ENCODE peak calls at places on chromosomes 2 and 18, in six cellular contexts. Z is esophagus squamous epithelium, J is colonic mucosa, I is Panc1, F is dorsolateral prefrontal cortex, K is uterus. A is an unnamed sample.

GRCh38 chr2:197793456-197793855 is 8.3 kb upstream of the BOLL start:
- DNase-seq in Z (no peak), J (no peak), I (no peak), F (no peak), K (no peak), A (no peak)

GRCh38 chr2:235692076-235692475 is 198.2 kb downstream of the AGAP1 start:
- DNase-seq in Z (no peak), J (no peak), I (no peak), F (peak), K (no peak), A (no peak)

GRCh38 chr2:240339411-240340360 is 95.8 kb upstream of the GPC1 start:
- DNase-seq in Z (no peak), J (no peak), I (no peak), F (peak), K (no peak), A (no peak)

GRCh38 chr2:20229322-20230201 is 4.6 kb upstream of the SDC1 start:
- DNase-seq in Z (no peak), J (peak), I (no peak), F (no peak), K (no peak), A (no peak)

GRCh38 chr2:190563109-190563508 is 28.6 kb upstream of the NEMP2 start:
- DNase-seq in Z (no peak), J (no peak), I (no peak), F (no peak), K (no peak), A (no peak)

GRCh38 chr2:66813525-66813924 is 378.6 kb downstream of the MEIS1 start:
- DNase-seq in Z (no peak), J (no peak), I (no peak), F (no peak), K (no peak), A (no peak)

GRCh38 chr18:12014091-12014490 is 32.8 kb downstream of the IMPA2 start:
- DNase-seq in Z (no peak), J (no peak), I (no peak), F (no peak), K (no peak), A (no peak)

GRCh38 chr2:120805590-120805989 is 69.9 kb downstream of the GLI2 start:
- DNase-seq in Z (no peak), J (no peak), I (no peak), F (no peak), K (no peak), A (no peak)

GRCh38 chr2:100241236-100241635 is 81.1 kb downstream of the LONRF2 start:
- DNase-seq in Z (no peak), J (no peak), I (no peak), F (no peak), K (no peak), A (no peak)

GRCh38 chr2:44801676-44802408 is 139.7 kb upstream of the SIX3 start:
- DNase-seq in Z (no peak), J (no peak), I (no peak), F (no peak), K (no peak), A (no peak)

GRCh38 chr2:196957442-196957841 is 30.9 kb upstream of the PGAP1 start:
- DNase-seq in Z (no peak), J (no peak), I (no peak), F (no peak), K (no peak), A (no peak)

GRCh38 chr2:16096962-16097361 is 156.6 kb downstream of the MYCN start:
- DNase-seq in Z (no peak), J (no peak), I (no peak), F (no peak), K (no peak), A (no peak)

GRCh38 chr18:73047688-73048087 is 179.9 kb upstream of the NETO1 start:
- DNase-seq in Z (no peak), J (no peak), I (no peak), F (no peak), K (no peak), A (no peak)

GRCh38 chr2:223688094-223688835 is 86.1 kb upstream of the SCG2 start:
- DNase-seq in Z (no peak), J (no peak), I (no peak), F (no peak), K (no peak), A (no peak)

GRCh38 chr18:73087291-73087977 is 219.6 kb upstream of the NETO1 start:
- DNase-seq in Z (no peak), J (no peak), I (no peak), F (no peak), K (no peak), A (no peak)

GRCh38 chr2:74516070-74516633 is 1.9 kb downstream of the TLX2 start:
- DNase-seq in Z (no peak), J (peak), I (no peak), F (peak), K (no peak), A (peak)

GRCh38 chr2:53018830-53019425 is 748.7 kb upstream of the CHAC2 start:
- DNase-seq in Z (no peak), J (no peak), I (no peak), F (no peak), K (no peak), A (no peak)

GRCh38 chr2:10905872-10906143 is 5.9 kb upstream of the KCNF1 start:
- DNase-seq in Z (no peak), J (no peak), I (no peak), F (no peak), K (no peak), A (no peak)

GRCh38 chr2:239791727-239792648 is 233.2 kb downstream of the NDUFA10 start:
- DNase-seq in Z (no peak), J (no peak), I (no peak), F (no peak), K (no peak), A (no peak)

GRCh38 chr2:17878222-17879136 is at the start of gene KCNS3:
- DNase-seq in Z (no peak), J (peak), I (no peak), F (no peak), K (peak), A (no peak)

GRCh38 chr2:192137451-192137850 is 57.3 kb downstream of the TMEFF2 start:
- DNase-seq in Z (no peak), J (no peak), I (no peak), F (no peak), K (no peak), A (no peak)

GRCh38 chr18:32418148-32418547 is 52.5 kb downstream of the GAREM1 start:
- DNase-seq in Z (no peak), J (no peak), I (no peak), F (no peak), K (no peak), A (no peak)

GRCh38 chr2:238949710-238950345 is 101.9 kb downstream of the TWIST2 start:
- DNase-seq in Z (no peak), J (peak), I (no peak), F (peak), K (no peak), A (no peak)

GRCh38 chr2:96599941-96600340 is 38.2 kb downstream of the KANSL3 start:
- DNase-seq in Z (no peak), J (no peak), I (no peak), F (no peak), K (no peak), A (no peak)

GRCh38 chr18:41064916-41065315 is 890.1 kb upstream of the PIK3C3 start:
- DNase-seq in Z (no peak), J (no peak), I (no peak), F (no peak), K (no peak), A (no peak)

GRCh38 chr18:52069201-52069600 is 270.8 kb upstream of the DCC start:
- DNase-seq in Z (no peak), J (no peak), I (no peak), F (no peak), K (no peak), A (no peak)

GRCh38 chr2:127083819-127084503 is 23.0 kb downstream of the BIN1 start:
- DNase-seq in Z (no peak), J (peak), I (no peak), F (peak), K (peak), A (no peak)

GRCh38 chr2:190912731-190913130 is 32.1 kb downstream of the GLS start:
- DNase-seq in Z (no peak), J (no peak), I (no peak), F (no peak), K (no peak), A (no peak)

GRCh38 chr2:158931577-158931976 is 36.9 kb upstream of the TANC1 start:
- DNase-seq in Z (no peak), J (no peak), I (no peak), F (no peak), K (no peak), A (no peak)

GRCh38 chr2:735670-736218 is 58.5 kb upstream of the TMEM18 start:
- DNase-seq in Z (no peak), J (no peak), I (no peak), F (no peak), K (no peak), A (no peak)
- TF ChIP-seq CTCF in Z (no peak), J (no peak), I (no peak), F (no peak), K (no peak), A (no peak)

GRCh38 chr2:88172882-88173281 is 2.7 kb downstream of the THNSL2 start:
- DNase-seq in Z (no peak), J (no peak), I (no peak), F (no peak), K (no peak), A (no peak)
- H3K27ac ChIP-seq in Z (no peak), J (no peak), I (no peak), F (no peak), K (no peak), A (no peak)

GRCh38 chr2:72027426-72028161 is 120.1 kb downstream of the CYP26B1 start:
- DNase-seq in Z (no peak), J (peak), I (no peak), F (no peak), K (no peak), A (no peak)

GRCh38 chr2:72028996-72029395 is 118.7 kb downstream of the CYP26B1 start:
- DNase-seq in Z (no peak), J (peak), I (no peak), F (no peak), K (no peak), A (no peak)

GRCh38 chr2:72026819-72027425 is 120.7 kb downstream of the CYP26B1 start:
- DNase-seq in Z (no peak), J (peak), I (no peak), F (no peak), K (no peak), A (no peak)

GRCh38 chr2:72031346-72032115 is 116.1 kb downstream of the CYP26B1 start:
- DNase-seq in Z (no peak), J (peak), I (no peak), F (no peak), K (no peak), A (no peak)

GRCh38 chr2:72028351-72028995 is 119.2 kb downstream of the CYP26B1 start:
- DNase-seq in Z (no peak), J (peak), I (no peak), F (no peak), K (no peak), A (no peak)
- TF ChIP-seq CTCF in Z (no peak), J (no peak), I (no peak), F (no peak), K (no peak), A (no peak)

DNA sequence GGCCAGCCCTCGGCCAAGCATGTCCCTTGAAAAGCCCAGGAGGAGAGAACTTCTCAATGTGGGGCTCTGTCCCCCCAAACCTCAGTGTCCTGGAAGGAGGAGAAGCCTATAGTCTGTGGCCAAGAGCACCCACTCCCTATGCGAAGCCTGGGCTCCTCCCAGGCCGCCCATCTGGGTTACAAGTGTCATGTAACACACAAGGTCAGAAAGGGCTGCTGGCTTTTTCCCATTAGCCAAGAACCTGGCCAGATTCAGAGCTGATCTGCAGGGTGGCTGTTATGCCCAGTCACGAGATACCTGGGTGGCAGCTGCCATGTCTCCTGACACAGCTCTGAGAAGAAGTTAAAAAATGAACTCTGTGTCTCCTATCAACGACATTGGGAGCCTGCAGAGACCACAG is 170.7 kb downstream of the TNS1 start:
- DNase-seq in Z (no peak), J (no peak), I (no peak), F (no peak), K (no peak), A (no peak)
- H3K27ac ChIP-seq in Z (peak), J (no peak), I (no peak), F (no peak), K (peak), A (no peak)

GRCh38 chr2:139791330-139791729 is 1011.1 kb upstream of the NXPH2 start:
- DNase-seq in Z (no peak), J (no peak), I (no peak), F (no peak), K (no peak), A (no peak)

DNA sequence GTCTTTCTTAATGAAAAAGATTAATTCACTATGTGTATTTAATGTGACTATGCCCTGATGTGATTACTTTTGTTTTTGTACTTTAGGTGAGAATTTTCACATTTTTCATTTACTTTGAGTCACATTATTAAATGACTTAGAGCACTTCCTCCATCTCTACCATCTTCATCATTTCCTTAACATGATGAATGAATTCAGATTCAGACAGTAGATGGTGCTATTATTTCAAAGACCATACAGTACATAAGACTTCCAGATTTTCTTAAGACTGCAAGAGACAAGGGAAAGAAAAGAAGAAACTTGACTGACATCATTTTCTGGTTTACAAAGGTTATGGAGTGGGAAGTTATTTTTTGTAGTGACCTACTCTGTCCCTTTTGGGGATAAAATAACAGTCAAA is 1010.6 kb upstream of the NXPH2 start:
- DNase-seq in Z (no peak), J (no peak), I (peak), F (no peak), K (no peak), A (no peak)
- TF ChIP-seq CTCF in Z (no peak), J (peak), I (peak), F (peak), K (no peak), A (no peak)

GRCh38 chr2:25996844-25997243 is 14.5 kb upstream of the KIF3C start:
- DNase-seq in Z (no peak), J (no peak), I (no peak), F (no peak), K (no peak), A (no peak)
- H3K27ac ChIP-seq in Z (no peak), J (no peak), I (peak), F (no peak), K (no peak), A (no peak)

A was measured in CD4-positive, alpha-beta T cell.